ENCODE peak calls at places on chromosomes 7 and 10, in ten cellular contexts. One of them, this sample, is unnamed.

GRCh38 chr10:91778485-91778884 is 19.7 kb upstream of the TNKS2 start:
- DNase-seq in WERI-Rb-1: no peak
- DNase-seq in foreskin fibroblast: no peak
- DNase-seq in fibroblast of pulmonary artery: no peak
- DNase-seq in astrocyte of the spinal cord: no peak
- DNase-seq in transverse colon: no peak
- DNase-seq in AG09309: no peak
- DNase-seq in A549: no peak
- DNase-seq in neural progenitor cell: peak; percentile 55
- DNase-seq in Calu3: no peak
- DNase-seq in this sample: no peak

GRCh38 chr10:131492211-131492610 is 180.7 kb upstream of the TCERG1L start:
- DNase-seq in WERI-Rb-1: no peak
- DNase-seq in foreskin fibroblast: no peak
- DNase-seq in fibroblast of pulmonary artery: no peak
- DNase-seq in astrocyte of the spinal cord: no peak
- DNase-seq in transverse colon: no peak
- DNase-seq in AG09309: no peak
- DNase-seq in A549: no peak
- DNase-seq in neural progenitor cell: no peak
- DNase-seq in Calu3: no peak
- DNase-seq in this sample: no peak

GRCh38 chr7:139361523-139361922 is 1.8 kb downstream of the LUC7L2 start:
- DNase-seq in WERI-Rb-1: no peak
- DNase-seq in foreskin fibroblast: no peak
- DNase-seq in fibroblast of pulmonary artery: no peak
- DNase-seq in astrocyte of the spinal cord: no peak
- DNase-seq in transverse colon: no peak
- DNase-seq in AG09309: no peak
- DNase-seq in A549: no peak
- DNase-seq in neural progenitor cell: no peak
- DNase-seq in Calu3: no peak
- DNase-seq in this sample: no peak

GRCh38 chr10:132687181-132687892 is 98.6 kb downstream of the NKX6-2 start:
- DNase-seq in WERI-Rb-1: no peak
- DNase-seq in foreskin fibroblast: no peak
- DNase-seq in fibroblast of pulmonary artery: no peak
- DNase-seq in astrocyte of the spinal cord: no peak
- DNase-seq in transverse colon: no peak
- DNase-seq in AG09309: no peak
- DNase-seq in A549: no peak
- DNase-seq in neural progenitor cell: no peak
- DNase-seq in Calu3: no peak
- DNase-seq in this sample: no peak

GRCh38 chr7:94160719-94161435 is 156.7 kb upstream of the BET1 start:
- DNase-seq in WERI-Rb-1: no peak
- DNase-seq in foreskin fibroblast: no peak
- DNase-seq in fibroblast of pulmonary artery: no peak
- DNase-seq in astrocyte of the spinal cord: no peak
- DNase-seq in transverse colon: no peak
- DNase-seq in AG09309: no peak
- DNase-seq in A549: no peak
- DNase-seq in neural progenitor cell: no peak
- DNase-seq in Calu3: no peak
- DNase-seq in this sample: no peak

GRCh38 chr10:84114088-84114667 is 25.1 kb upstream of the GHITM start:
- DNase-seq in WERI-Rb-1: no peak
- DNase-seq in foreskin fibroblast: no peak
- DNase-seq in fibroblast of pulmonary artery: peak; percentile 2
- DNase-seq in astrocyte of the spinal cord: no peak
- DNase-seq in transverse colon: no peak
- DNase-seq in AG09309: no peak
- DNase-seq in A549: peak; percentile 14
- DNase-seq in neural progenitor cell: peak; percentile 28
- DNase-seq in Calu3: no peak
- DNase-seq in this sample: peak; percentile 4

GRCh38 chr7:6271694-6272371 is 591 bp downstream of the CYTH3 start:
- DNase-seq in WERI-Rb-1: peak; percentile 30
- DNase-seq in foreskin fibroblast: no peak
- DNase-seq in fibroblast of pulmonary artery: no peak
- DNase-seq in astrocyte of the spinal cord: no peak
- DNase-seq in transverse colon: peak; percentile 28
- DNase-seq in AG09309: no peak
- DNase-seq in A549: no peak
- DNase-seq in neural progenitor cell: no peak
- DNase-seq in Calu3: peak; percentile 36
- DNase-seq in this sample: no peak

GRCh38 chr7:47125529-47125928 is 456.4 kb downstream of the TNS3 start:
- DNase-seq in WERI-Rb-1: no peak
- DNase-seq in foreskin fibroblast: no peak
- DNase-seq in fibroblast of pulmonary artery: no peak
- DNase-seq in astrocyte of the spinal cord: no peak
- DNase-seq in transverse colon: no peak
- DNase-seq in AG09309: no peak
- DNase-seq in A549: no peak
- DNase-seq in neural progenitor cell: no peak
- DNase-seq in Calu3: no peak
- DNase-seq in this sample: no peak

GRCh38 chr7:50394315-50394714 is 55.8 kb downstream of the FIGNL1 start:
- DNase-seq in WERI-Rb-1: no peak
- DNase-seq in foreskin fibroblast: no peak
- DNase-seq in fibroblast of pulmonary artery: no peak
- DNase-seq in astrocyte of the spinal cord: no peak
- DNase-seq in transverse colon: no peak
- DNase-seq in AG09309: no peak
- DNase-seq in A549: no peak
- DNase-seq in neural progenitor cell: no peak
- DNase-seq in Calu3: no peak
- DNase-seq in this sample: no peak

GRCh38 chr10:26423722-26424121 is 14.4 kb upstream of the APBB1IP start:
- DNase-seq in WERI-Rb-1: no peak
- DNase-seq in foreskin fibroblast: no peak
- DNase-seq in fibroblast of pulmonary artery: no peak
- DNase-seq in astrocyte of the spinal cord: no peak
- DNase-seq in transverse colon: no peak
- DNase-seq in AG09309: no peak
- DNase-seq in A549: no peak
- DNase-seq in neural progenitor cell: no peak
- DNase-seq in Calu3: no peak
- DNase-seq in this sample: no peak

GRCh38 chr10:125064681-125065492 is 95.5 kb downstream of the CTBP2 start:
- DNase-seq in WERI-Rb-1: no peak
- DNase-seq in foreskin fibroblast: no peak
- DNase-seq in fibroblast of pulmonary artery: peak; percentile 58
- DNase-seq in astrocyte of the spinal cord: peak; percentile 76
- DNase-seq in transverse colon: no peak
- DNase-seq in AG09309: peak; percentile 77
- DNase-seq in A549: no peak
- DNase-seq in neural progenitor cell: no peak
- DNase-seq in Calu3: peak; percentile 53
- DNase-seq in this sample: peak; percentile 94

GRCh38 chr7:129433823-129434171 is 435 bp upstream of the STRIP2 start:
- DNase-seq in WERI-Rb-1: no peak
- DNase-seq in foreskin fibroblast: no peak
- DNase-seq in fibroblast of pulmonary artery: no peak
- DNase-seq in astrocyte of the spinal cord: no peak
- DNase-seq in transverse colon: no peak
- DNase-seq in AG09309: no peak
- DNase-seq in A549: peak; percentile 52
- DNase-seq in neural progenitor cell: peak; percentile 86
- DNase-seq in Calu3: peak; percentile 48
- DNase-seq in this sample: no peak

GRCh38 chr7:37930226-37930948 is 9.9 kb downstream of the EPDR1 start:
- DNase-seq in WERI-Rb-1: no peak
- DNase-seq in foreskin fibroblast: no peak
- DNase-seq in fibroblast of pulmonary artery: no peak
- DNase-seq in astrocyte of the spinal cord: peak; percentile 91
- DNase-seq in transverse colon: no peak
- DNase-seq in AG09309: peak; percentile 78
- DNase-seq in A549: peak; percentile 29
- DNase-seq in neural progenitor cell: no peak
- DNase-seq in Calu3: no peak
- DNase-seq in this sample: no peak

GRCh38 chr10:96683065-96683464 is 37.2 kb downstream of the PIK3AP1 start:
- DNase-seq in WERI-Rb-1: no peak
- DNase-seq in foreskin fibroblast: no peak
- DNase-seq in fibroblast of pulmonary artery: peak; percentile 31
- DNase-seq in astrocyte of the spinal cord: peak; percentile 42
- DNase-seq in transverse colon: no peak
- DNase-seq in AG09309: peak; percentile 81
- DNase-seq in A549: no peak
- DNase-seq in neural progenitor cell: no peak
- DNase-seq in Calu3: no peak
- DNase-seq in this sample: no peak

GRCh38 chr7:105996860-105997737 is 34.0 kb downstream of the CDHR3 start:
- DNase-seq in WERI-Rb-1: no peak
- DNase-seq in foreskin fibroblast: no peak
- DNase-seq in fibroblast of pulmonary artery: no peak
- DNase-seq in astrocyte of the spinal cord: no peak
- DNase-seq in transverse colon: no peak
- DNase-seq in AG09309: no peak
- DNase-seq in A549: no peak
- DNase-seq in neural progenitor cell: no peak
- DNase-seq in Calu3: no peak
- DNase-seq in this sample: no peak

GRCh38 chr7:116173051-116174028 is 37.0 kb upstream of the TES start:
- DNase-seq in WERI-Rb-1: no peak
- DNase-seq in foreskin fibroblast: peak; percentile 34
- DNase-seq in fibroblast of pulmonary artery: peak; percentile 83
- DNase-seq in astrocyte of the spinal cord: peak; percentile 77
- DNase-seq in transverse colon: no peak
- DNase-seq in AG09309: no peak
- DNase-seq in A549: peak; percentile 73
- DNase-seq in neural progenitor cell: peak; percentile 49
- DNase-seq in Calu3: peak; percentile 38
- DNase-seq in this sample: peak; percentile 72

GRCh38 chr7:138549082-138549481 is 89.0 kb downstream of the TRIM24 start:
- DNase-seq in WERI-Rb-1: no peak
- DNase-seq in foreskin fibroblast: no peak
- DNase-seq in fibroblast of pulmonary artery: peak; percentile 47
- DNase-seq in astrocyte of the spinal cord: no peak
- DNase-seq in transverse colon: no peak
- DNase-seq in AG09309: no peak
- DNase-seq in A549: no peak
- DNase-seq in neural progenitor cell: no peak
- DNase-seq in Calu3: no peak
- DNase-seq in this sample: no peak

GRCh38 chr7:1950623-1951523 is 280.8 kb downstream of the ELFN1 start:
- DNase-seq in WERI-Rb-1: peak; percentile 96
- DNase-seq in foreskin fibroblast: no peak
- DNase-seq in fibroblast of pulmonary artery: peak; percentile 26
- DNase-seq in astrocyte of the spinal cord: peak; percentile 22
- DNase-seq in transverse colon: peak; percentile 49
- DNase-seq in AG09309: no peak
- DNase-seq in A549: no peak
- DNase-seq in neural progenitor cell: no peak
- DNase-seq in Calu3: no peak
- DNase-seq in this sample: no peak

GRCh38 chr10:119726291-119727261 is 726 bp downstream of the INPP5F start:
- DNase-seq in WERI-Rb-1: peak; percentile 60
- DNase-seq in foreskin fibroblast: no peak
- DNase-seq in fibroblast of pulmonary artery: no peak
- DNase-seq in astrocyte of the spinal cord: no peak
- DNase-seq in transverse colon: peak; percentile 53
- DNase-seq in AG09309: no peak
- DNase-seq in A549: no peak
- DNase-seq in neural progenitor cell: peak; percentile 90
- DNase-seq in Calu3: peak; percentile 17
- DNase-seq in this sample: no peak

GRCh38 chr7:151025924-151026671 is 1.8 kb upstream of the ATG9B start:
- DNase-seq in WERI-Rb-1: no peak
- DNase-seq in foreskin fibroblast: peak; percentile 49
- DNase-seq in fibroblast of pulmonary artery: no peak
- DNase-seq in astrocyte of the spinal cord: peak; percentile 18
- DNase-seq in transverse colon: no peak
- DNase-seq in AG09309: no peak
- DNase-seq in A549: peak; percentile 49
- DNase-seq in neural progenitor cell: no peak
- DNase-seq in Calu3: peak; percentile 28
- DNase-seq in this sample: peak; percentile 86

GRCh38 chr7:1883834-1884582 is 213.9 kb downstream of the ELFN1 start:
- DNase-seq in WERI-Rb-1: no peak
- DNase-seq in foreskin fibroblast: no peak
- DNase-seq in fibroblast of pulmonary artery: no peak
- DNase-seq in astrocyte of the spinal cord: no peak
- DNase-seq in transverse colon: no peak
- DNase-seq in AG09309: no peak
- DNase-seq in A549: peak; percentile 13
- DNase-seq in neural progenitor cell: peak; percentile 45
- DNase-seq in Calu3: no peak
- DNase-seq in this sample: no peak

GRCh38 chr7:158646766-158647474 is 57.7 kb downstream of the NCAPG2 start:
- DNase-seq in WERI-Rb-1: peak; percentile 54
- DNase-seq in foreskin fibroblast: no peak
- DNase-seq in fibroblast of pulmonary artery: peak; percentile 10
- DNase-seq in astrocyte of the spinal cord: no peak
- DNase-seq in transverse colon: peak; percentile 17
- DNase-seq in AG09309: no peak
- DNase-seq in A549: peak; percentile 35
- DNase-seq in neural progenitor cell: peak; percentile 60
- DNase-seq in Calu3: peak; percentile 34
- DNase-seq in this sample: no peak
- TF ChIP-seq CTCF in WERI-Rb-1: peak; percentile 75
- TF ChIP-seq CTCF in foreskin fibroblast: peak; percentile 35
- TF ChIP-seq CTCF in fibroblast of pulmonary artery: peak; percentile 51
- TF ChIP-seq CTCF in astrocyte of the spinal cord: peak; percentile 59
- TF ChIP-seq CTCF in transverse colon: peak; percentile 47
- TF ChIP-seq CTCF in AG09309: peak; percentile 44
- TF ChIP-seq CTCF in A549: peak; percentile 50
- TF ChIP-seq CTCF in neural progenitor cell: peak; percentile 63
- TF ChIP-seq CTCF in Calu3: peak; percentile 67
- TF ChIP-seq CTCF in this sample: peak; percentile 64

GRCh38 chr7:44131173-44132009 is 8.0 kb upstream of the POLD2 start:
- DNase-seq in WERI-Rb-1: peak; percentile 79
- DNase-seq in foreskin fibroblast: no peak
- DNase-seq in fibroblast of pulmonary artery: peak; percentile 14
- DNase-seq in astrocyte of the spinal cord: no peak
- DNase-seq in transverse colon: no peak
- DNase-seq in AG09309: no peak
- DNase-seq in A549: peak; percentile 40
- DNase-seq in neural progenitor cell: peak; percentile 48
- DNase-seq in Calu3: no peak
- DNase-seq in this sample: peak; percentile 29
- TF ChIP-seq CTCF in WERI-Rb-1: peak; percentile 94
- TF ChIP-seq CTCF in foreskin fibroblast: peak; percentile 28
- TF ChIP-seq CTCF in fibroblast of pulmonary artery: peak; percentile 27
- TF ChIP-seq CTCF in astrocyte of the spinal cord: peak; percentile 51
- TF ChIP-seq CTCF in transverse colon: no peak
- TF ChIP-seq CTCF in AG09309: peak; percentile 57
- TF ChIP-seq CTCF in A549: peak; percentile 39
- TF ChIP-seq CTCF in neural progenitor cell: peak; percentile 49
- TF ChIP-seq CTCF in Calu3: no peak
- TF ChIP-seq CTCF in this sample: peak; percentile 43

GRCh38 chr10:53072144-53072543 is 299.6 kb upstream of the MBL2 start:
- DNase-seq in WERI-Rb-1: no peak
- DNase-seq in foreskin fibroblast: no peak
- DNase-seq in fibroblast of pulmonary artery: no peak
- DNase-seq in astrocyte of the spinal cord: no peak
- DNase-seq in transverse colon: no peak
- DNase-seq in AG09309: no peak
- DNase-seq in A549: no peak
- DNase-seq in neural progenitor cell: no peak
- DNase-seq in Calu3: no peak
- DNase-seq in this sample: no peak
- TF ChIP-seq CTCF in WERI-Rb-1: no peak
- TF ChIP-seq CTCF in foreskin fibroblast: no peak
- TF ChIP-seq CTCF in fibroblast of pulmonary artery: no peak
- TF ChIP-seq CTCF in astrocyte of the spinal cord: no peak
- TF ChIP-seq CTCF in transverse colon: no peak
- TF ChIP-seq CTCF in AG09309: no peak
- TF ChIP-seq CTCF in A549: no peak
- TF ChIP-seq CTCF in neural progenitor cell: no peak
- TF ChIP-seq CTCF in Calu3: no peak
- TF ChIP-seq CTCF in this sample: no peak

GRCh38 chr7:81769891-81770818 is at the start of gene HGF:
- DNase-seq in WERI-Rb-1: no peak
- DNase-seq in foreskin fibroblast: peak; percentile 64
- DNase-seq in fibroblast of pulmonary artery: peak; percentile 90
- DNase-seq in astrocyte of the spinal cord: peak; percentile 52
- DNase-seq in transverse colon: peak; percentile 18
- DNase-seq in AG09309: peak; percentile 62
- DNase-seq in A549: no peak
- DNase-seq in neural progenitor cell: peak; percentile 47
- DNase-seq in Calu3: no peak
- DNase-seq in this sample: no peak
- TF ChIP-seq CTCF in WERI-Rb-1: no peak
- TF ChIP-seq CTCF in foreskin fibroblast: peak; percentile 30
- TF ChIP-seq CTCF in fibroblast of pulmonary artery: peak; percentile 34
- TF ChIP-seq CTCF in astrocyte of the spinal cord: peak; percentile 18
- TF ChIP-seq CTCF in transverse colon: no peak
- TF ChIP-seq CTCF in AG09309: peak; percentile 26
- TF ChIP-seq CTCF in A549: no peak
- TF ChIP-seq CTCF in neural progenitor cell: no peak
- TF ChIP-seq CTCF in Calu3: no peak
- TF ChIP-seq CTCF in this sample: no peak

This sample was measured in bronchial epithelial cell.